ENCODE peak calls at places on chromosomes 3 and 15, in four cellular contexts. W, T, Q and U are unnamed samples.

GRCh38 chr3:171350364-171350763 is 109.8 kb downstream of the TNIK start:
- DNase-seq in Q (no peak), T (no peak), W (no peak), U (no peak)

GRCh38 chr15:78682013-78682651 is 41.1 kb upstream of the CHRNB4 start:
- DNase-seq in Q (no peak), T (no peak), W (no peak), U (peak)

GRCh38 chr15:61075741-61076140 is 153.4 kb downstream of the RORA start:
- DNase-seq in T (no peak), W (no peak), Q (no peak), U (no peak)

GRCh38 chr15:68304611-68305337 is 27.2 kb downstream of the FEM1B start:
- DNase-seq in Q (no peak), W (no peak), T (no peak), U (no peak)

GRCh38 chr15:100783760-100784492 is 95.7 kb upstream of the ALDH1A3 start:
- DNase-seq in T (no peak), Q (no peak), W (no peak), U (peak)

GRCh38 chr15:73264881-73265280 is 103.9 kb downstream of the HCN4 start:
- DNase-seq in Q (no peak), W (no peak), T (no peak), U (no peak)

GRCh38 chr3:98855811-98856400 is 45.6 kb downstream of the DCBLD2 start:
- DNase-seq in T (no peak), W (no peak), Q (no peak), U (no peak)

GRCh38 chr3:23202203-23202920 is 765 bp upstream of the UBE2E2 start:
- DNase-seq in W (no peak), Q (no peak), T (peak), U (peak)

GRCh38 chr3:9934235-9934621 is 594 bp downstream of the CRELD1 start:
- DNase-seq in Q (no peak), W (peak), T (no peak), U (peak)

GRCh38 chr3:177108648-177109047 is 88.6 kb downstream of the TBL1XR1 start:
- DNase-seq in Q (no peak), W (no peak), T (no peak), U (no peak)

GRCh38 chr15:50996641-50997040 is 88.2 kb downstream of the AP4E1 start:
- DNase-seq in W (no peak), Q (no peak), T (no peak), U (no peak)

GRCh38 chr3:8524249-8524648 is 22.6 kb downstream of the LMCD1 start:
- DNase-seq in T (no peak), W (no peak), Q (no peak), U (no peak)

GRCh38 chr3:51680663-51681230 is 9.7 kb downstream of the TEX264 start:
- DNase-seq in T (no peak), W (no peak), Q (no peak), U (no peak)

GRCh38 chr3:138271189-138271794 is 58.4 kb downstream of the NME9 start:
- DNase-seq in T (no peak), W (no peak), Q (no peak), U (no peak)

GRCh38 chr3:53493997-53494791 is at the start of gene CACNA1D:
- DNase-seq in W (no peak), T (no peak), Q (no peak), U (no peak)

GRCh38 chr3:53495091-53495517 is 693 bp downstream of the CACNA1D start:
- DNase-seq in T (no peak), Q (no peak), W (no peak), U (no peak)

GRCh38 chr3:53493618-53493996 is 804 bp upstream of the CACNA1D start:
- DNase-seq in W (no peak), T (no peak), Q (no peak), U (no peak)

GRCh38 chr3:53496984-53497383 is 2.6 kb downstream of the CACNA1D start:
- DNase-seq in Q (no peak), W (no peak), T (no peak), U (no peak)

DNA sequence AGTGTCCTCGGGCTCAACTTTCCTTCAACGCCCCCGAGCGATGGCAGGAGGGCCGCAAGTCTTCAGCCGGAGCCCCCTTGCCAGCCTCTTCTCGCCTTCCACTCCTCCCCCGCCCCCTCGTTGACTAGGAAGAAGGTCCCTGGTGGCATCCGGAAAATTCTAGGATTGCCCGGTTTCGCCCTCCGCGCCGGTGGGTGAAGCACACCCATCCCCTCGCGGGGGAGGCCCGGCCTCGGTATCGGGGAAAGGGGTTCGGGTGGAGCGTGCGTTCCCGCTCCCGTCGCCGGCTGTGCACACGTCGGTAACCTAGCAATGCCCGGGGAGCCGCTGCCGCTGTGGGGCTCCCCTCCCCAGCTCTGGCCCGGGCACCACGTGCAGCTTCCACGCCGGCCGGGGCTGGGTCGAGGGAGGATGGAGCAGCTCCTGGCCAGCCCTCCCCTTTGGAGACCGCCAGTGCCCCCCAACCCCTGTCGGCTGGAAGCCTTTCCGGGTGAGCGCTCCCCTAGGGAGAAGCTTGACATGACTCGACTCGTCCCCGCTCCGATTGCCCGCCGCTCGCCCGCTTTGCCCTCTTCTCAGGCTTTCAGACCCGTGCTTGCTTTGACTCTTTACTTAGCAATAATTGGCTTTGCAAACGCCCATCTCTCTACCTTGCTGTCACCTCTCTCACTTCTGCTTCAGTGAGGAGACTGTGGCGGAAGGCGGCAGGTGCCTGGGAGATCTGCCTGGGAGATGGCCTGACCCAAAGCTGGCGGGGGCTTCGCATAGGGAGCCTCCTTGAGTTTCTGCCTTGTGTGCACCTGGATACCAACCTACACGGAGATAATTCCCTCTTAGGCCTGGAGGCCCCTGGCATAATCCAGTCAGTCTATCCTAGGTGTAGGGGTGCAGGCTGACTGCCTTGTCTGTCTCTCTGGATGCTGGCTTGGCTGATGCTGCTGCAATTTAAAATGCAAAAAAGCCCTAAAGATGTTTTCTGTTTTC is 1.4 kb downstream of the CACNA1D start:
- DNase-seq in W (no peak), Q (no peak), T (no peak), U (no peak)
- H3K4me3 ChIP-seq in W (no peak), Q (peak), T (peak), U (peak)

GRCh38 chr3:191220908-191221307 is 21.9 kb downstream of the OSTN start:
- DNase-seq in Q (no peak), W (no peak), T (no peak), U (no peak)
- TF ChIP-seq CTCF in Q (no peak), W (no peak), T (no peak), U (no peak)

DNA sequence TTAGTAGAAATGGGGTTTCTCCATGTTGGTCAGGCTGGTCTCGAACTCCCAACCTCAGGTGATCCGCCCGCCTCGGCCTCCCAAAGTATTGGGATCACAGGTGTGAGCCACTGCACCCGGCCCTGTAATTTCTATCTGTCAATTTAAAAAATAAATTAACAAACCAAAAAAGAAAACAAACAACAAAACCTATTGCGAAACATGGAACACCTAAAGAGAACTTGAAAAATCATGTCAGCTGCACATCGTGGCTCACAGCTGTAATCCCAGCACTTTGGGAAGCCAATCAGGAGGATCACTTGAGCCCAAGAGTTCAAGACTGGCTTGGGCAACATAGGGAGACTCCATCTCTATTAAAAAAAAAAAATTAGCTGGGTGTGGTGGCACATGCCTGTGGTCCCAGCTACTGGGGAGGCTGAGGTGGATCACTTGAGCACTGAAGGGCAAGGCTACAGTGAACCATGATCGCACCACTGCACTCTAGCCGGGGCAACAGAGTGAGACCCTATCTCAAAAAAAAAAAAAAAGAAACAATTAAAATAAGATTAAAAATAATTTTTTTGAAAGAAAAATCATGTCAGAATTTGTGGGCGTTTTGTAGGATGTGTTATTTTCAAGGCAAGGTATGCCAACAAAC is 19.6 kb downstream of the PARP6 start:
- DNase-seq in W (no peak), Q (no peak), T (no peak), U (no peak)
- TF ChIP-seq EP300 in W (no peak), Q (no peak), T (no peak), U (no peak)

DNA sequence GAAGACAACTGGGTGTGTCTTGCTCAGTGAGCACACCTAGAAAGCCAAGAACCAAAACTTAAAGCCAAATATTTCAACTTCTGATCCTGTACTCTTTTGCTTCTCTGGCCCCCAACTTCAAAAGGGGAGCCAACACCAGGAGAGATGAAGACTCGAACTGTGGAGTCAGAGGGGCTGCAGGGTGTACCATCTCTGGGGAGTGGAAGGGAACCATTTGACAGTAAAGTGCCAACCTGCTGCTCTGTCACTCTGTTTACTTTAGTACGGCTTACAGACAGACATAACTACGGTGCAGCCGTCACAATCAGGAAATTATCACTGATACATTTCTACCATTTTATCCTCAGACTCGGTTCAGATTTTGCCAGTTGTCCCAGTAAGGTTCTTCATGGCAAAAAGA is 1.6 kb downstream of the FBXO22 start:
- DNase-seq in Q (no peak), W (no peak), T (no peak), U (no peak)
- H3K4me3 ChIP-seq in Q (peak), W (peak), T (no peak), U (peak)

GRCh38 chr15:98375513-98376360 is 272.6 kb upstream of the IGF1R start:
- DNase-seq in T (no peak), W (no peak), Q (no peak), U (no peak)
- TF ChIP-seq CTCF in T (no peak), W (no peak), Q (no peak), U (no peak)